ENCODE peak calls at places on chromosomes 5 and 9, in six cellular contexts. C is SK-N-MC, Y is lower lobe of right lung, R is stomach, Z is adrenal gland, L is neural progenitor cell. V is an unnamed sample. For H3K36me3, the result is how much of the 10 kb centered on the place peaks cover.

GRCh38 chr5:56026863-56027300 is 32.1 kb upstream of the IL6ST start:
- DNase-seq in C (no peak), Y (no peak), R (no peak), Z (no peak), L (no peak), V (no peak)

GRCh38 chr9:98603821-98604383 is 104.8 kb downstream of the GABBR2 start:
- DNase-seq in C (no peak), Y (no peak), R (no peak), Z (no peak), L (no peak), V (no peak)

GRCh38 chr5:4563400-4563799 is 576.7 kb upstream of the ADAMTS16 start:
- DNase-seq in C (no peak), Y (no peak), R (no peak), Z (no peak), L (peak), V (no peak)

GRCh38 chr9:80504525-80505235 is 932.9 kb downstream of the TLE4 start:
- DNase-seq in C (no peak), Y (no peak), R (no peak), Z (no peak), L (no peak), V (no peak)

GRCh38 chr9:12972608-12973589 is 198.1 kb downstream of the LURAP1L start:
- DNase-seq in C (no peak), Y (no peak), R (peak), Z (no peak), L (no peak), V (peak)

GRCh38 chr5:168114444-168115017 is 176.9 kb upstream of the WWC1 start:
- DNase-seq in C (peak), Y (peak), R (peak), Z (peak), L (peak), V (peak)

GRCh38 chr5:2207416-2207950 is 324.8 kb upstream of the IRX4 start:
- DNase-seq in C (no peak), Y (no peak), R (no peak), Z (no peak), L (no peak), V (no peak)

GRCh38 chr9:130118841-130119520 is 53.2 kb upstream of the NCS1 start:
- DNase-seq in C (no peak), Y (no peak), R (no peak), Z (no peak), L (peak), V (no peak)

GRCh38 chr5:116216246-116216645 is 131.4 kb downstream of the COMMD10 start:
- DNase-seq in C (no peak), Y (no peak), R (no peak), Z (no peak), L (no peak), V (no peak)

GRCh38 chr9:134888603-134889195 is 8.1 kb downstream of the FCN2 start:
- DNase-seq in C (no peak), Y (peak), R (peak), Z (no peak), L (no peak), V (peak)

GRCh38 chr5:65262094-65262493 is 219.6 kb downstream of the ADAMTS6 start:
- DNase-seq in C (no peak), Y (no peak), R (no peak), Z (peak), L (no peak), V (no peak)

GRCh38 chr5:107674655-107675054 is 3.9 kb upstream of the EFNA5 start:
- DNase-seq in C (no peak), Y (no peak), R (no peak), Z (no peak), L (no peak), V (no peak)

GRCh38 chr9:127897194-127897692 is 2.2 kb downstream of the ST6GALNAC6 start:
- DNase-seq in C (no peak), Y (peak), R (peak), Z (peak), L (peak), V (peak)

GRCh38 chr5:17228833-17229291 is 11.4 kb downstream of the BASP1 start:
- DNase-seq in C (no peak), Y (no peak), R (no peak), Z (no peak), L (no peak), V (no peak)

GRCh38 chr9:122444366-122444765 is 33.4 kb downstream of the OR1J1 start:
- DNase-seq in C (no peak), Y (no peak), R (peak), Z (no peak), L (no peak), V (no peak)

GRCh38 chr5:45696206-45696836 is at the start of gene HCN1:
- DNase-seq in C (no peak), Y (peak), R (peak), Z (peak), L (peak), V (peak)

GRCh38 chr5:152246401-152246800 is 158.7 kb downstream of the NMUR2 start:
- DNase-seq in C (no peak), Y (no peak), R (peak), Z (peak), L (peak), V (peak)

GRCh38 chr9:68741751-68742730 is 37.0 kb downstream of the PIP5K1B start:
- DNase-seq in C (no peak), Y (no peak), R (no peak), Z (no peak), L (no peak), V (no peak)

GRCh38 chr5:43601454-43602260 is 1.3 kb upstream of the NNT start:
- DNase-seq in C (no peak), Y (no peak), R (no peak), Z (no peak), L (no peak), V (no peak)

GRCh38 chr9:132182609-132183073 is 20.8 kb downstream of the NTNG2 start:
- DNase-seq in C (no peak), Y (no peak), R (no peak), Z (no peak), L (peak), V (no peak)

GRCh38 chr9:87119328-87119881 is 172.1 kb upstream of the GAS1 start:
- DNase-seq in C (no peak), Y (no peak), R (peak), Z (peak), L (no peak), V (peak)

GRCh38 chr9:109335929-109336328 is 15.1 kb upstream of the EPB41L4B start:
- DNase-seq in C (no peak), Y (no peak), R (no peak), Z (no peak), L (no peak), V (no peak)

GRCh38 chr5:28543699-28544098 is 1505.3 kb upstream of the CDH9 start:
- DNase-seq in C (no peak), Y (no peak), R (no peak), Z (no peak), L (no peak), V (no peak)

GRCh38 chr5:176851871-176852270 is 41.5 kb downstream of the UNC5A start:
- DNase-seq in C (no peak), Y (no peak), R (no peak), Z (no peak), L (no peak), V (no peak)

GRCh38 chr5:153340139-153340538 is 150.3 kb upstream of the GRIA1 start:
- DNase-seq in C (no peak), Y (no peak), R (no peak), Z (no peak), L (no peak), V (no peak)

GRCh38 chr9:112239708-112240107 is 64.6 kb upstream of the SUSD1 start:
- DNase-seq in C (no peak), Y (no peak), R (no peak), Z (no peak), L (no peak), V (no peak)
- H3K27ac ChIP-seq in C (no peak), Y (no peak), R (no peak), Z (no peak), L (no peak), V (no peak)

DNA sequence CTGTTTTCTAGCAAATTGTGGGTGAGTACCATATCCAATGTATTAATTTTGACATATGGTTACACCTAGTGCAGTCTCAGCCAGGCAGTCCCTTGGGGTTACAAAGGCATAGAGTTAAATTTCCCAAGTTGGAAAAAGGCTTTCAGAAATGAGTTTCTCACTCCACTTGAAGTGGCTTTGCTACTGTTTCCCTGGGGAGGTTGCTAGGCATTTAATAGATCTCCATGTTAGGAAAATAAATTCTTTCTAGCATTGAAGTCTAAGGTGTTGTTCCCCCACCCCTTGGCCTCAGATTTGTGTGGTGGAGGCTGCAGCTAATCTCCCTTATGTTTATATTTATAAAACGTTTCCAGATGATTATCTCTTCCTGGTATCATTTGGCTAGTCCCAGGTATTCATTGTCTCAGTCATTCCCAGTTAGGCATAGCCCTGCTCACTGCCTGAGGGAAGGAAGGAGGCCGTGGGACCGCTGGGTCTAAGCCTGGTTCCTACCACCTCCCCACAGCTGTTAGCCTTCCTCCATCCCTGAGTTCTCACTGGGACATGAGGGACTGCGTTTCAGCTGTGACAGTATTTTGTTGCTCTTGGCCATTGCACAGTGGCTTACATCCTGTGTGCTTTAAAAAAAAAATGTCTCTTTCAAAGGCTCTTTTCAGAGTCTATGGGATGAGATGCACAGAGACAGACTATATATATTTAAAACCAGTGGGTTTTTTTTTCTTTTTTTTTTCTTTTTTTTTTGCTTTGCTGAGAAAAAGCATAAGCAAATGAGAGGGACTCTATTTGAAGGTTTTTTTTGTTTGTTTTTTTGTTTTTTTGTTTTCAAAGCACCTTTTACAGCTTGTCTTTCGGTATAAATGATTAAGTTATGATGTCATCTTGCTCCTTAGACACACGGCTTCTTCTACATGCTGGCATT is 121.5 kb downstream of the MAST4 start:
- DNase-seq in C (no peak), Y (no peak), R (no peak), Z (no peak), L (no peak), V (no peak)
- H3K4me3 ChIP-seq in C (no peak), Y (no peak), R (no peak), Z (no peak), L (no peak), V (no peak)

DNA sequence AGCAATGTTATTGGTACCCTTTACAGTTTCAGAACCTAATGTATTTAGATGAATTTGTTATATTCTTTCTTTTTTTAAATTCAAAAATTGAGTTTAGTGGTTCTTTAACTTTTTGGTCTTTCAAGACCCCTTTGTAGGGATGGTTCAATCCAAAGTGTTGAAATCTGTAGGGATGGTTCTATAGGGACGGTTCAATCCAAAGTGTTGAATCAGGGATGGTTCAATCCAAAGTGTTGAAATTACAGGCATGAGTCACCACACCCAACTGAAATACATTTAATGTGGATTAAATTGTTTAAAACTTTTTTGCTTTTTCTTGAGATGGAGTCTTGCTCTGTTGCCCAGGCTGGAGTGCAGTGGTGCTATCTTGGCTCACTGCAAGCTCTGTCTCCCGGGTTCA is 30.6 kb downstream of the SNX2 start:
- DNase-seq in C (no peak), Y (no peak), R (no peak), Z (no peak), L (no peak), V (no peak)
- H3K36me3 ChIP-seq in C (under half), Y (half or more), R (half or more), Z (under half), L (under half), V (under half)

GRCh38 chr5:135600971-135601381 is 22.2 kb upstream of the CXCL14 start:
- DNase-seq in C (no peak), Y (no peak), R (no peak), Z (no peak), L (no peak), V (no peak)

GRCh38 chr5:135601466-135601865 is 22.7 kb upstream of the CXCL14 start:
- DNase-seq in C (no peak), Y (no peak), R (no peak), Z (no peak), L (no peak), V (no peak)

GRCh38 chr5:135598691-135599395 is 20.1 kb upstream of the CXCL14 start:
- DNase-seq in C (no peak), Y (no peak), R (no peak), Z (no peak), L (no peak), V (no peak)

GRCh38 chr5:135600141-135600570 is 21.4 kb upstream of the CXCL14 start:
- DNase-seq in C (no peak), Y (no peak), R (no peak), Z (no peak), L (no peak), V (no peak)

DNA sequence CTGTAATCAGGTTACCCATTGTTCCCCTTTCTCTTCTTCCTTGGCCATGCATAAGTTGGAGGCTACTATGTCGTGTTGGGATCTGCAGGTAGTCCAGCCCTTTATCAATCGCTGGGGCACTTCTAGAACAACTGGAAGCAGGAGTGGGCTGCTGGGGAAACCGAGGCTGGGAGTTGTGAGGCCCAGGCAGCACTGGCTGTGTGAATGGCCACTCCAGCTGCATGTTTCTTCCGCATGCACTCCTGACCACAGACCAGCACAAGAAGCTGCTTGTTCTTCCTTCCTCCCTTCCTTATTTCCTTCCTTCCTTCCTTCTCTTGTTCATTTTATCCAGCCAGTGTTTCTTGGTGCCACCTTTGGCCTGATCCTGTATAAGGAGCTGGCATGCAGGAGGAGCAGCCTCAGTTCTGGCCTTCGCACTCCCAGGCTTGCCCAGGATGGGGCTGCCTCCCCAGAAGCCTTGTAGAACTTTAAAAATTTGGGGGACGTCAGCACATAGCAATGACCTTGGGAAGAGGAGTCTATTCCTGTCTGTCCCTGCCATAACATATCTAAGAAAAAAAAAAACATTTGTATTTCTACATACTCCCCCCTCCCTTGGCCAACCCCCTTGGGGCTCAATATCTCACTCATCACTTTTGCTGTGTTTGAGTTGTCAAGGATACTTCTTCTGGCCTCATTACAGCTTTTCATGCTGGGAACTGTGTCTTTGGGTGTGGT is 20.8 kb upstream of the CXCL14 start:
- DNase-seq in C (no peak), Y (no peak), R (no peak), Z (no peak), L (no peak), V (no peak)
- H3K27ac ChIP-seq in C (no peak), Y (no peak), R (no peak), Z (no peak), L (no peak), V (no peak)

GRCh38 chr5:171999877-172000276 is 6.6 kb downstream of the FBXW11 start:
- DNase-seq in C (no peak), Y (no peak), R (no peak), Z (no peak), L (no peak), V (no peak)
- H3K4me3 ChIP-seq in C (no peak), Y (no peak), R (no peak), Z (no peak), L (no peak), V (no peak)

DNA sequence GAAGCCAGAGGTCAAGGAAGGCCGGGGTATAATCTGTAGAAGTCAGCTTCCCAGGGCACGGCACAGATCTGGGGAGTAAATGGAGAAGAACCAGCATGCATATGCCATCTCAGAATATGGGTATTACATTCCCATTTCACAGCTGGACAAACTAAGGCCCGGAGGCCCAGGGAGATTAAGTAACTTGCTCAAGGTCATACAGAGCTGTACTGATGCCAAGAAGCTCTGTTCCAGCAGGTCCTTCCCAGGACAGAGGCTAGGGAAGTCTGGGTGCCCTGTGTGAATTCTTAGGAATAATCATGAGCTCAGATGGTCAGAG is 19.2 kb downstream of the COL27A1 start:
- DNase-seq in C (no peak), Y (no peak), R (no peak), Z (no peak), L (no peak), V (no peak)
- H3K36me3 ChIP-seq in C (under half), Y (under half), R (under half), Z (under half), L (under half), V (under half)

GRCh38 chr5:14752497-14753071 is 88.1 kb downstream of the OTULIN start:
- DNase-seq in C (no peak), Y (no peak), R (no peak), Z (no peak), L (no peak), V (no peak)

GRCh38 chr5:14750712-14751111 is 86.2 kb downstream of the OTULIN start:
- DNase-seq in C (no peak), Y (no peak), R (no peak), Z (no peak), L (no peak), V (no peak)

GRCh38 chr5:14753292-14753691 is 88.8 kb downstream of the OTULIN start:
- DNase-seq in C (no peak), Y (no peak), R (no peak), Z (no peak), L (no peak), V (no peak)

GRCh38 chr5:14757853-14758252 is 93.3 kb downstream of the OTULIN start:
- DNase-seq in C (no peak), Y (no peak), R (no peak), Z (no peak), L (no peak), V (no peak)

GRCh38 chr5:14753947-14754346 is 89.4 kb downstream of the OTULIN start:
- DNase-seq in C (no peak), Y (no peak), R (no peak), Z (no peak), L (no peak), V (no peak)
- H3K27ac ChIP-seq in C (no peak), Y (no peak), R (no peak), Z (no peak), L (no peak), V (no peak)

V was measured in right lobe of liver.